ENCODE peak calls at places on chromosomes 13 and 19, in four cellular contexts. One of them, this sample, is unnamed. For H3K4me1, the result is how much of the 10 kb centered on the place peaks cover.

GRCh38 chr19:23415561-23416191 is 20.4 kb upstream of the ZNF91 start:
- DNase-seq in CD4-positive, alpha-beta memory T cell: peak
- DNase-seq in neural progenitor cell: peak
- DNase-seq in astrocyte: no peak
- DNase-seq in this sample: no peak

GRCh38 chr13:108155185-108156106 is 59.9 kb downstream of the LIG4 start:
- DNase-seq in CD4-positive, alpha-beta memory T cell: peak
- DNase-seq in neural progenitor cell: peak
- DNase-seq in astrocyte: peak
- DNase-seq in this sample: peak

GRCh38 chr19:45117666-45118065 is 24.7 kb downstream of the PPP1R37 start:
- DNase-seq in CD4-positive, alpha-beta memory T cell: no peak
- DNase-seq in neural progenitor cell: no peak
- DNase-seq in astrocyte: no peak
- DNase-seq in this sample: no peak

GRCh38 chr13:79290595-79291244 is 115.3 kb downstream of the RBM26 start:
- DNase-seq in CD4-positive, alpha-beta memory T cell: no peak
- DNase-seq in neural progenitor cell: peak
- DNase-seq in astrocyte: no peak
- DNase-seq in this sample: no peak

GRCh38 chr19:46125447-46125846 is 959 bp upstream of the IGFL3 start:
- DNase-seq in CD4-positive, alpha-beta memory T cell: no peak
- DNase-seq in neural progenitor cell: no peak
- DNase-seq in astrocyte: no peak
- DNase-seq in this sample: no peak

GRCh38 chr19:19429361-19429760 is 23.9 kb downstream of the GATAD2A start:
- DNase-seq in CD4-positive, alpha-beta memory T cell: no peak
- DNase-seq in neural progenitor cell: no peak
- DNase-seq in astrocyte: no peak
- DNase-seq in this sample: no peak

GRCh38 chr13:59728896-59729545 is 434.7 kb downstream of the DIAPH3 start:
- DNase-seq in CD4-positive, alpha-beta memory T cell: no peak
- DNase-seq in neural progenitor cell: no peak
- DNase-seq in astrocyte: no peak
- DNase-seq in this sample: no peak

GRCh38 chr13:105464249-105464648 is 1071.2 kb downstream of the EFNB2 start:
- DNase-seq in CD4-positive, alpha-beta memory T cell: no peak
- DNase-seq in neural progenitor cell: no peak
- DNase-seq in astrocyte: peak
- DNase-seq in this sample: no peak

GRCh38 chr13:51714663-51715168 is 89.2 kb downstream of the DHRS12 start:
- DNase-seq in CD4-positive, alpha-beta memory T cell: no peak
- DNase-seq in neural progenitor cell: no peak
- DNase-seq in astrocyte: peak
- DNase-seq in this sample: no peak

GRCh38 chr19:36488118-36488815 is 1.1 kb downstream of the ZNF566 start:
- DNase-seq in CD4-positive, alpha-beta memory T cell: no peak
- DNase-seq in neural progenitor cell: no peak
- DNase-seq in astrocyte: peak
- DNase-seq in this sample: no peak

GRCh38 chr19:27972291-27973040 is 1240.5 kb downstream of the UQCRFS1 start:
- DNase-seq in CD4-positive, alpha-beta memory T cell: no peak
- DNase-seq in neural progenitor cell: no peak
- DNase-seq in astrocyte: peak
- DNase-seq in this sample: no peak

GRCh38 chr19:50451223-50451534 is 18.5 kb downstream of the MYBPC2 start:
- DNase-seq in CD4-positive, alpha-beta memory T cell: no peak
- DNase-seq in neural progenitor cell: no peak
- DNase-seq in astrocyte: no peak
- DNase-seq in this sample: no peak

GRCh38 chr13:98658131-98658530 is 81.2 kb upstream of the STK24 start:
- DNase-seq in CD4-positive, alpha-beta memory T cell: no peak
- DNase-seq in neural progenitor cell: no peak
- DNase-seq in astrocyte: no peak
- DNase-seq in this sample: no peak

GRCh38 chr13:24168980-24169379 is 8.5 kb downstream of the SPATA13 start:
- DNase-seq in CD4-positive, alpha-beta memory T cell: no peak
- DNase-seq in neural progenitor cell: no peak
- DNase-seq in astrocyte: peak
- DNase-seq in this sample: no peak

GRCh38 chr19:42370667-42371066 is 19.4 kb downstream of the CNFN start:
- DNase-seq in CD4-positive, alpha-beta memory T cell: no peak
- DNase-seq in neural progenitor cell: no peak
- DNase-seq in astrocyte: no peak
- DNase-seq in this sample: no peak

GRCh38 chr19:10227215-10227971 is 3.7 kb downstream of the S1PR2 start:
- DNase-seq in CD4-positive, alpha-beta memory T cell: no peak
- DNase-seq in neural progenitor cell: no peak
- DNase-seq in astrocyte: no peak
- DNase-seq in this sample: no peak

GRCh38 chr13:106087201-106087600 is 448.3 kb downstream of the EFNB2 start:
- DNase-seq in CD4-positive, alpha-beta memory T cell: no peak
- DNase-seq in neural progenitor cell: no peak
- DNase-seq in astrocyte: no peak
- DNase-seq in this sample: no peak

GRCh38 chr13:44402902-44403719 is 29.5 kb downstream of the SERP2 start:
- DNase-seq in CD4-positive, alpha-beta memory T cell: no peak
- DNase-seq in neural progenitor cell: no peak
- DNase-seq in astrocyte: no peak
- DNase-seq in this sample: no peak

GRCh38 chr13:100520936-100521765 is 67.4 kb downstream of the GGACT start:
- DNase-seq in CD4-positive, alpha-beta memory T cell: no peak
- DNase-seq in neural progenitor cell: peak
- DNase-seq in astrocyte: no peak
- DNase-seq in this sample: no peak

GRCh38 chr19:28148554-28148953 is 1064.4 kb downstream of the UQCRFS1 start:
- DNase-seq in CD4-positive, alpha-beta memory T cell: no peak
- DNase-seq in neural progenitor cell: no peak
- DNase-seq in astrocyte: no peak
- DNase-seq in this sample: no peak

GRCh38 chr19:31784631-31785237 is 435.5 kb upstream of the TSHZ3 start:
- DNase-seq in CD4-positive, alpha-beta memory T cell: no peak
- DNase-seq in neural progenitor cell: peak
- DNase-seq in astrocyte: peak
- DNase-seq in this sample: no peak

GRCh38 chr19:5054551-5055456 is 85.9 kb downstream of the KDM4B start:
- DNase-seq in CD4-positive, alpha-beta memory T cell: no peak
- DNase-seq in neural progenitor cell: no peak
- DNase-seq in astrocyte: no peak
- DNase-seq in this sample: no peak

GRCh38 chr13:105991622-105992254 is 543.7 kb downstream of the EFNB2 start:
- DNase-seq in CD4-positive, alpha-beta memory T cell: no peak
- DNase-seq in neural progenitor cell: no peak
- DNase-seq in astrocyte: peak
- DNase-seq in this sample: no peak

GRCh38 chr13:26425439-26426358 is 131.8 kb upstream of the WASF3 start:
- DNase-seq in CD4-positive, alpha-beta memory T cell: no peak
- DNase-seq in neural progenitor cell: no peak
- DNase-seq in astrocyte: peak
- DNase-seq in this sample: no peak

GRCh38 chr13:99796175-99796819 is 175.3 kb downstream of the ZIC5 start:
- DNase-seq in CD4-positive, alpha-beta memory T cell: no peak
- DNase-seq in neural progenitor cell: peak
- DNase-seq in astrocyte: peak
- DNase-seq in this sample: no peak

GRCh38 chr13:26785845-26786630 is 25.5 kb upstream of the GPR12 start:
- DNase-seq in CD4-positive, alpha-beta memory T cell: peak
- DNase-seq in neural progenitor cell: peak
- DNase-seq in astrocyte: no peak
- DNase-seq in this sample: peak

GRCh38 chr13:77861716-77862115 is 56.9 kb downstream of the EDNRB start:
- DNase-seq in CD4-positive, alpha-beta memory T cell: no peak
- DNase-seq in neural progenitor cell: no peak
- DNase-seq in astrocyte: no peak
- DNase-seq in this sample: no peak

GRCh38 chr19:40716031-40716654 is 543 bp downstream of the COQ8B start:
- DNase-seq in CD4-positive, alpha-beta memory T cell: peak
- DNase-seq in neural progenitor cell: no peak
- DNase-seq in astrocyte: no peak
- DNase-seq in this sample: peak

GRCh38 chr13:90352763-90353162 is 994.7 kb upstream of the MIR17HG start:
- DNase-seq in CD4-positive, alpha-beta memory T cell: no peak
- DNase-seq in neural progenitor cell: no peak
- DNase-seq in astrocyte: no peak
- DNase-seq in this sample: no peak

GRCh38 chr19:55641376-55642152 is 762 bp downstream of the ZNF580 start:
- DNase-seq in CD4-positive, alpha-beta memory T cell: no peak
- DNase-seq in neural progenitor cell: peak
- DNase-seq in astrocyte: peak
- DNase-seq in this sample: no peak

GRCh38 chr13:51785592-51786424 is 18.2 kb downstream of the DHRS12 start:
- DNase-seq in CD4-positive, alpha-beta memory T cell: no peak
- DNase-seq in neural progenitor cell: peak
- DNase-seq in astrocyte: peak
- DNase-seq in this sample: no peak

GRCh38 chr13:50589651-50590054 is 253.8 kb downstream of the DLEU7 start:
- DNase-seq in CD4-positive, alpha-beta memory T cell: no peak
- DNase-seq in neural progenitor cell: no peak
- DNase-seq in astrocyte: peak
- DNase-seq in this sample: no peak

GRCh38 chr13:23628250-23628649 is 58.0 kb downstream of the TNFRSF19 start:
- DNase-seq in CD4-positive, alpha-beta memory T cell: no peak
- DNase-seq in neural progenitor cell: no peak
- DNase-seq in astrocyte: no peak
- DNase-seq in this sample: no peak

GRCh38 chr13:40026174-40026585 is 370.7 kb downstream of the COG6 start:
- DNase-seq in CD4-positive, alpha-beta memory T cell: peak
- DNase-seq in neural progenitor cell: no peak
- DNase-seq in astrocyte: peak
- DNase-seq in this sample: no peak

DNA sequence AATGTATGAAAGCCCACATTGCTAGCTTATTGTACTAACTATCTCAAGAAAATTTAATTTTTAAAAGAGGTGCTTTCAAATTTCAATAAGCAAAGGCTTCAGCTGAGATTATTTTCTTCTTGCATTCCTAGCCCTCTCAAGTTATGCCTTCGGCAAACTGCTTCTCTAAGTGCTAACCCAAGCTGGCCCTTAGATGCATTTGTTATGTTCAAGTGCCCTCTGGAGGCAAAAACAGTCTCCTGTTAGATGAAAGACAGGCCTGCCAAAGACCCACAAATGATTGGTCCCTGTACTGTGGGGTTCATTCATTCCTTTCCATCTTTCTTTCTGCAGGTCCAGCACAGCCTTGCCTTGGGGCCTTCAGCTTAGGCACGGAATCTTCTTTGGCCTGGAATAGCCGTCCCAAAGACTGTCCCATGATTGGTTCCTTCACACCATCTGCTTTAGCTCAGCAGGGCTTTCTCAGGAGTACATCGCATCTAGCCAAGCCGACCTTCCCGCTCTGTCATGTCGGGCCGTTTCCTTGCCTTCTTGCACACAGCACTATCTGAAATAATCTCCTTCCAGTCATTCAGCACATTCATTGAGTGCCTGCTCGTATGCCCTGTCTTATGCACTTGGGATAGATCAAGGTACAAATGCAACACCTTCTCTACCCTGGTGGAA is 26.4 kb upstream of the TPTE2 start:
- DNase-seq in CD4-positive, alpha-beta memory T cell: peak
- DNase-seq in neural progenitor cell: no peak
- DNase-seq in astrocyte: peak
- DNase-seq in this sample: no peak
- H3K27ac ChIP-seq in CD4-positive, alpha-beta memory T cell: peak
- H3K27ac ChIP-seq in neural progenitor cell: no peak
- H3K27ac ChIP-seq in astrocyte: no peak
- H3K27ac ChIP-seq in this sample: peak

GRCh38 chr13:110396476-110396875 is 89.4 kb downstream of the COL4A2 start:
- DNase-seq in CD4-positive, alpha-beta memory T cell: no peak
- DNase-seq in neural progenitor cell: no peak
- DNase-seq in astrocyte: no peak
- DNase-seq in this sample: no peak
- H3K4me1 ChIP-seq in CD4-positive, alpha-beta memory T cell: under half
- H3K4me1 ChIP-seq in neural progenitor cell: under half
- H3K4me1 ChIP-seq in astrocyte: half or more
- H3K4me1 ChIP-seq in this sample: under half

DNA sequence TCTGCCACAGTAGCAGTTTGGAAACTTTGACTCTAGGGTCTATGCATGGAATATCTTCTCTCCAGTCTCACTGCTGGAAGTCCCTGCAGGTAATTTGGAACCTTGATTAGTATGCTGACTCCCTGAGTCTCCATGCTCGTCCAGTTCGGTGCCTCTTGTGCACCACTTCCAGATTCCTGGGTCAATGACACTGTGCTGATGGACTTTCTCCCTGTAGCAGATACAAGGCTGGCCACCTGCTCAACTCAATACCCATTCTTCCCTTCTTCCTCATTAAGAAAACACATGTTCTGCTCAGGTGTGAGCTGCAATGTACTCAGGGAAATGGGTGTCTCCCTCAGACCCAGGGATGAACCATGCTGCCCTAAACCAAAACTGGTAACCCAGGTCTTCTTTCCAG is 99.1 kb downstream of the KL start:
- DNase-seq in CD4-positive, alpha-beta memory T cell: no peak
- DNase-seq in neural progenitor cell: no peak
- DNase-seq in astrocyte: no peak
- DNase-seq in this sample: no peak
- H3K27ac ChIP-seq in CD4-positive, alpha-beta memory T cell: no peak
- H3K27ac ChIP-seq in neural progenitor cell: no peak
- H3K27ac ChIP-seq in astrocyte: no peak
- H3K27ac ChIP-seq in this sample: no peak

DNA sequence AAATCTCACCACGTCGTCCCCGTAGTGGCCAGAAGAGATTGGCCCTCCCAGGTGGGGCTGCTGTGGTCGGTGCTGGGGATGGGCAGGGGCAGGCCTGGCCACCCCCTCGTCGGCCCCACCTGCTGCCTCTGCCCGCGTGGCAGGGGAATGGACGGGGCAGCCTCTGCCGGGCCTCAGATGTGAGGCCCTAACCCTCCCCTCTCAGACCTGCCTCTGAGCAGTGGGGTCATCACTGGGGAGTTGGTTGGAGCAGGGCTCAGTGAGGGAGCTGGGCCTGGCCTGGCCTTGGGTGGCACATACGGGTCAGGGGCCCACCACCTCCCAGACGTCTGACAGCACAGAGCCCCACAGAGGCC is 41.5 kb downstream of the MCF2L start:
- DNase-seq in CD4-positive, alpha-beta memory T cell: no peak
- DNase-seq in neural progenitor cell: no peak
- DNase-seq in astrocyte: no peak
- DNase-seq in this sample: no peak
- H3K4me1 ChIP-seq in CD4-positive, alpha-beta memory T cell: under half
- H3K4me1 ChIP-seq in neural progenitor cell: under half
- H3K4me1 ChIP-seq in astrocyte: under half
- H3K4me1 ChIP-seq in this sample: under half

DNA sequence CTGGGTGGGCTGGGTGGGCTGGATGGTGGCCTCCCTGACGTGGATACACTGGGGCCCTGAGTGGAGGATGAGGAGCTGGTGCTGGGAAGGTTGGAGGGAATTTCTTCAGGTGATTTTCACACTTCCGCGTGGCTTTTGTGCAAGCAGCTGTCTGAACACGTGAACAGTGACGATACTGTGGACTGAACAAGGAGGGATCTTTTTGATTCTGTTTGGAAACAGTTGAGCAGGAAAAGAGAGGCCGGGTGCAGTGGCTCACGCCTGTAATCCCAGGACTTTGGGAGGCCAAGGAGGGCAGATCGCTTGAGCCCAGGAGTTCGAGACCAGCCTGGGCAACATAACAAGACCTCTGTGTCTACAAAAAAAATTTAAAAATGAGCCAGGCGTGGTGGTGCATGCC is 9.1 kb upstream of the GTF2F1 start:
- DNase-seq in CD4-positive, alpha-beta memory T cell: no peak
- DNase-seq in neural progenitor cell: no peak
- DNase-seq in astrocyte: no peak
- DNase-seq in this sample: no peak
- H3K27ac ChIP-seq in CD4-positive, alpha-beta memory T cell: no peak
- H3K27ac ChIP-seq in neural progenitor cell: no peak
- H3K27ac ChIP-seq in astrocyte: no peak
- H3K27ac ChIP-seq in this sample: no peak

This sample was measured in effector memory CD4-positive, alpha-beta T cell.